ENCODE peak calls at places on chromosomes 6 and 20, in eight cellular contexts. Y is AG09319, P is kidney epithelial cell, E is neural progenitor cell, C is bronchial epithelial cell, T is kidney, B is esophagus squamous epithelium, J is hepatocyte. U is an unnamed sample.

GRCh38 chr20:35768731-35769664 is 2.8 kb upstream of the PHF20 start:
- DNase-seq in Y (peak), P (peak), E (peak), C (peak), T (peak), B (peak), J (peak), U (no peak)

GRCh38 chr20:20568604-20569205 is 143.7 kb downstream of the RALGAPA2 start:
- DNase-seq in Y (peak), P (no peak), E (peak), C (peak), T (no peak), B (no peak), J (peak), U (no peak)

GRCh38 chr6:170522565-170523183 is 30.4 kb downstream of the PSMB1 start:
- DNase-seq in Y (no peak), P (no peak), E (peak), C (peak), T (no peak), B (no peak), J (peak), U (no peak)

GRCh38 chr6:90574610-90575009 is 12.3 kb downstream of the MAP3K7 start:
- DNase-seq in Y (no peak), P (no peak), E (no peak), C (no peak), T (no peak), B (no peak), J (peak), U (no peak)

GRCh38 chr6:42045538-42046460 is 4.5 kb upstream of the TAF8 start:
- DNase-seq in Y (peak), P (peak), E (no peak), C (peak), T (peak), B (peak), J (peak), U (no peak)

GRCh38 chr6:40391086-40391485 is 196.1 kb downstream of the LRFN2 start:
- DNase-seq in Y (no peak), P (no peak), E (no peak), C (no peak), T (no peak), B (no peak), J (no peak), U (no peak)

GRCh38 chr6:113903666-113904330 is 46.7 kb downstream of the MARCKS start:
- DNase-seq in Y (no peak), P (no peak), E (no peak), C (no peak), T (peak), B (no peak), J (peak), U (peak)

GRCh38 chr6:24494726-24495515 is at the start of gene ALDH5A1:
- DNase-seq in Y (no peak), P (no peak), E (peak), C (peak), T (peak), B (peak), J (peak), U (peak)

GRCh38 chr6:43221046-43221773 is 8.1 kb downstream of the DNPH1 start:
- DNase-seq in Y (no peak), P (no peak), E (no peak), C (peak), T (no peak), B (no peak), J (no peak), U (no peak)

GRCh38 chr6:147954938-147955337 is 387.7 kb upstream of the SASH1 start:
- DNase-seq in Y (no peak), P (no peak), E (no peak), C (peak), T (no peak), B (no peak), J (no peak), U (no peak)

GRCh38 chr20:38723982-38724602 is at the start of gene SLC32A1:
- DNase-seq in Y (no peak), P (no peak), E (peak), C (no peak), T (no peak), B (no peak), J (peak), U (peak)

GRCh38 chr6:28615955-28616747 is 90.5 kb downstream of the GPX5 start:
- DNase-seq in Y (no peak), P (no peak), E (peak), C (no peak), T (peak), B (no peak), J (peak), U (no peak)

GRCh38 chr20:56829788-56830385 is 200.8 kb downstream of the TFAP2C start:
- DNase-seq in Y (no peak), P (no peak), E (no peak), C (peak), T (no peak), B (no peak), J (peak), U (no peak)
- TF ChIP-seq CTCF in Y (no peak), P (no peak), E (no peak), C (no peak), T (no peak), B (no peak), J (no peak), U (no peak)

GRCh38 chr20:18801516-18801915 is 12.1 kb upstream of the SCP2D1 start:
- DNase-seq in Y (no peak), P (no peak), E (no peak), C (no peak), T (no peak), B (no peak), J (no peak), U (no peak)
- TF ChIP-seq CTCF in Y (no peak), P (no peak), E (no peak), C (no peak), T (no peak), B (no peak), J (no peak), U (no peak)

DNA sequence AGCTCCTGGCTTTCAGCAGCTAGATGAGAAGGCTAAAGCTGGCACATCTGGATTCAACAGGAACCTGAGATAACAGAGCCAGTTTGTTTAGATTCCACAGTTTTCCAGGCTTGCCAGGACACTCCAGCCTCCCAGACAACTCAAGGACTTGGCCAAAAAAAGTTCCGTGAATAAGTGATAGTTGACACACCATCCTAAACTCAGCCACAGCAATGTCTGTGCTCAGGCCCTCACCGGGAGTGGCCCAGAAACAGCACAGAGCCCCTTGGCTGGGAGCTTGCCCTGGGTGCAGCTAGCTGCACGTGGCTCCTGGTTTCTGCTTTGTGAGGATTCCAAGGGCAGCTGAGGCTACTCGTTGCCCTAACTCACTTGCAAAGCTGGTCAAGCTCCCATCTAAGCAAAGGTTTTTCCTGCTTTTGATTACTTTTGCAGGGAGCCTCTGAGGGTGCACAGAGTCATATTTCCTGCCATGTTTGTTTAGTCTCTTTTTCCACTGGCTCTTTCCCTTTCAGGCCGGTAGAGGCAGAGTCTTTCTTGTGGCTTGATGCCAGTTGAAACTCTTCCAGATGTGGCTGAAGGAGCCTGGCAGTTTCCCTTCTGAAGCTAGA is 118.3 kb upstream of the ECI2 start:
- DNase-seq in Y (peak), P (no peak), E (no peak), C (peak), T (no peak), B (no peak), J (peak), U (no peak)
- TF ChIP-seq CTCF in Y (peak), P (peak), E (no peak), C (peak), T (peak), B (peak), J (peak), U (no peak)

DNA sequence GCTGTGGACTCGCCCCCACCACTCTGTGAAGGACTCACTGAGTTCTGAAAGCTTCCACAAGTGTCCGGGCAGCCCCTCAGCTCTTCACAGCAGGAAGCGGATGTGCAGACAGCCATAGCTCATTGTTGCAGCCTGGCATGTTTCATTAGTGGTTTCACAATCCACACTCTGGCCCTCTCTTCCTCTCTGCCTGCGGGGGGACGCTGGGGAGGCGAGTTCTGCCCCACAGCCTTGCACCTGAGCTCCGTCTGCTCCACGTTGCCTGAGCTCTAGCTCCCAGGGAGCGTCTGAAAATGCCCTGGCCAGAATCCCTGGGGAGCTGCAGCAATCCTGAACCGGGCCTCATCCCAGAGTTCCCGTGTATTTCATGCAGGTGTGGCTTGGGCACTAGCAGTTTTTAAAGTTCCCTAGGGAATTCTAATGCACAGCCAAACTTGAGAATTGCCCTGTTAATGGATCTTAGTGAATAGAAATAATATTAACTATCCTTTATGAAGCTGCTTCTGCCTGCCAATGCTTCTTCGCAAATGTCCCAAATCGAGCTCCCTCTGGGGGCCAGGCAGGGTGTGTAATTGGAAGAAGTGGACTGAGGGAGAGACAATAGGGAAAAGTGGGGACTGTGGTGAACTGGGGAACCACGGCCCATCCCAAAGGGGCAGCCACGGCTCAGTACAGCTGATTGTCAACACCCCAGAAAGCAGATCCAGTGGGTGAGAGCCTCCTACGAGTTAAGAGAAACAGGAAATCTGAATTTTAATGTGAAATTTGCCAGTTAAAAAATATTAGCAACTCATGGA is 51.5 kb downstream of the CTCFL start:
- DNase-seq in Y (no peak), P (no peak), E (no peak), C (peak), T (peak), B (no peak), J (no peak), U (no peak)
- TF ChIP-seq CTCF in Y (no peak), P (peak), E (no peak), C (no peak), T (no peak), B (no peak), J (no peak), U (no peak)

GRCh38 chr20:63289311-63290135 is 3.5 kb upstream of the COL20A1 start:
- DNase-seq in Y (no peak), P (no peak), E (no peak), C (no peak), T (peak), B (no peak), J (no peak), U (no peak)

GRCh38 chr20:63292292-63292701 is 689 bp upstream of the COL20A1 start:
- DNase-seq in Y (no peak), P (no peak), E (no peak), C (no peak), T (no peak), B (no peak), J (no peak), U (no peak)

GRCh38 chr20:63291811-63292210 is 1.2 kb upstream of the COL20A1 start:
- DNase-seq in Y (no peak), P (no peak), E (no peak), C (no peak), T (no peak), B (no peak), J (no peak), U (no peak)

GRCh38 chr20:63290136-63290676 is 2.8 kb upstream of the COL20A1 start:
- DNase-seq in Y (no peak), P (no peak), E (no peak), C (no peak), T (no peak), B (no peak), J (no peak), U (no peak)

GRCh38 chr20:63290677-63291472 is 2.1 kb upstream of the COL20A1 start:
- DNase-seq in Y (no peak), P (no peak), E (peak), C (peak), T (no peak), B (no peak), J (peak), U (peak)
- TF ChIP-seq CTCF in Y (peak), P (peak), E (peak), C (peak), T (peak), B (peak), J (peak), U (peak)

GRCh38 chr6:26183581-26184408 is 96.6 kb downstream of the HFE start:
- DNase-seq in Y (peak), P (no peak), E (peak), C (peak), T (peak), B (no peak), J (peak), U (no peak)

GRCh38 chr6:26185004-26185403 is 97.8 kb downstream of the HFE start:
- DNase-seq in Y (no peak), P (no peak), E (no peak), C (no peak), T (no peak), B (no peak), J (no peak), U (no peak)

GRCh38 chr6:26184492-26184891 is 97.3 kb downstream of the HFE start:
- DNase-seq in Y (no peak), P (no peak), E (no peak), C (no peak), T (no peak), B (no peak), J (no peak), U (no peak)

GRCh38 chr6:26185802-26186201 is 98.6 kb downstream of the HFE start:
- DNase-seq in Y (no peak), P (no peak), E (no peak), C (no peak), T (no peak), B (no peak), J (no peak), U (no peak)

GRCh38 chr6:26183237-26183580 is 96.0 kb downstream of the HFE start:
- DNase-seq in Y (no peak), P (no peak), E (no peak), C (no peak), T (no peak), B (no peak), J (no peak), U (no peak)
- TF ChIP-seq CTCF in Y (no peak), P (no peak), E (no peak), C (no peak), T (no peak), B (no peak), J (no peak), U (no peak)